ENCODE peak calls at places on chromosomes 13 and 19, in six cellular contexts. One of them, this sample, is unnamed. For H3K4me1, the result is how much of the 10 kb centered on the place peaks cover.

GRCh38 chr19:55369651-55370304 is 485 bp downstream of the IL11 start:
- DNase-seq in transverse colon: no peak
- DNase-seq in OCI-LY7: no peak
- DNase-seq in CD8-positive, alpha-beta memory T cell: peak
- DNase-seq in upper lobe of right lung: no peak
- DNase-seq in A549: peak
- DNase-seq in this sample: no peak

GRCh38 chr13:19685034-19685433 is 51.6 kb downstream of the MPHOSPH8 start:
- DNase-seq in transverse colon: peak
- DNase-seq in OCI-LY7: no peak
- DNase-seq in CD8-positive, alpha-beta memory T cell: no peak
- DNase-seq in upper lobe of right lung: no peak
- DNase-seq in A549: no peak
- DNase-seq in this sample: no peak

GRCh38 chr13:42836930-42837329 is 55.5 kb downstream of the FAM216B start:
- DNase-seq in transverse colon: peak
- DNase-seq in OCI-LY7: no peak
- DNase-seq in CD8-positive, alpha-beta memory T cell: no peak
- DNase-seq in upper lobe of right lung: no peak
- DNase-seq in A549: peak
- DNase-seq in this sample: no peak

GRCh38 chr13:103161476-103161875 is 95.3 kb upstream of the SLC10A2 start:
- DNase-seq in transverse colon: no peak
- DNase-seq in OCI-LY7: no peak
- DNase-seq in CD8-positive, alpha-beta memory T cell: no peak
- DNase-seq in upper lobe of right lung: no peak
- DNase-seq in A549: no peak
- DNase-seq in this sample: no peak

GRCh38 chr13:107553838-107554237 is 661.5 kb downstream of the LIG4 start:
- DNase-seq in transverse colon: no peak
- DNase-seq in OCI-LY7: no peak
- DNase-seq in CD8-positive, alpha-beta memory T cell: no peak
- DNase-seq in upper lobe of right lung: no peak
- DNase-seq in A549: no peak
- DNase-seq in this sample: no peak

GRCh38 chr13:46861959-46862358 is 34.9 kb downstream of the HTR2A start:
- DNase-seq in transverse colon: no peak
- DNase-seq in OCI-LY7: no peak
- DNase-seq in CD8-positive, alpha-beta memory T cell: no peak
- DNase-seq in upper lobe of right lung: no peak
- DNase-seq in A549: no peak
- DNase-seq in this sample: no peak

GRCh38 chr13:99821741-99822140 is 149.8 kb downstream of the ZIC5 start:
- DNase-seq in transverse colon: no peak
- DNase-seq in OCI-LY7: no peak
- DNase-seq in CD8-positive, alpha-beta memory T cell: no peak
- DNase-seq in upper lobe of right lung: no peak
- DNase-seq in A549: no peak
- DNase-seq in this sample: no peak

GRCh38 chr19:18440421-18440877 is 2.5 kb upstream of the ISYNA1 start:
- DNase-seq in transverse colon: no peak
- DNase-seq in OCI-LY7: peak
- DNase-seq in CD8-positive, alpha-beta memory T cell: no peak
- DNase-seq in upper lobe of right lung: no peak
- DNase-seq in A549: no peak
- DNase-seq in this sample: peak

GRCh38 chr13:95033890-95034289 is 267.4 kb downstream of the ABCC4 start:
- DNase-seq in transverse colon: no peak
- DNase-seq in OCI-LY7: no peak
- DNase-seq in CD8-positive, alpha-beta memory T cell: no peak
- DNase-seq in upper lobe of right lung: no peak
- DNase-seq in A549: no peak
- DNase-seq in this sample: no peak

GRCh38 chr19:52748336-52748950 is 13.6 kb upstream of the ZNF611 start:
- DNase-seq in transverse colon: no peak
- DNase-seq in OCI-LY7: peak
- DNase-seq in CD8-positive, alpha-beta memory T cell: peak
- DNase-seq in upper lobe of right lung: no peak
- DNase-seq in A549: no peak
- DNase-seq in this sample: no peak

GRCh38 chr19:17778621-17779280 is 16.2 kb upstream of the B3GNT3 start:
- DNase-seq in transverse colon: no peak
- DNase-seq in OCI-LY7: no peak
- DNase-seq in CD8-positive, alpha-beta memory T cell: no peak
- DNase-seq in upper lobe of right lung: peak
- DNase-seq in A549: no peak
- DNase-seq in this sample: no peak

GRCh38 chr19:13277104-13277809 is 127.0 kb downstream of the IER2 start:
- DNase-seq in transverse colon: peak
- DNase-seq in OCI-LY7: peak
- DNase-seq in CD8-positive, alpha-beta memory T cell: peak
- DNase-seq in upper lobe of right lung: no peak
- DNase-seq in A549: peak
- DNase-seq in this sample: peak

GRCh38 chr13:89695343-89696257 is 1651.9 kb upstream of the MIR17HG start:
- DNase-seq in transverse colon: peak
- DNase-seq in OCI-LY7: peak
- DNase-seq in CD8-positive, alpha-beta memory T cell: no peak
- DNase-seq in upper lobe of right lung: no peak
- DNase-seq in A549: peak
- DNase-seq in this sample: no peak

GRCh38 chr13:112234131-112234875 is 141.9 kb upstream of the SPACA7 start:
- DNase-seq in transverse colon: no peak
- DNase-seq in OCI-LY7: no peak
- DNase-seq in CD8-positive, alpha-beta memory T cell: no peak
- DNase-seq in upper lobe of right lung: peak
- DNase-seq in A549: no peak
- DNase-seq in this sample: no peak

GRCh38 chr13:70170689-70171088 is 62.4 kb upstream of the KLHL1 start:
- DNase-seq in transverse colon: no peak
- DNase-seq in OCI-LY7: no peak
- DNase-seq in CD8-positive, alpha-beta memory T cell: no peak
- DNase-seq in upper lobe of right lung: no peak
- DNase-seq in A549: no peak
- DNase-seq in this sample: no peak

GRCh38 chr13:71611292-71611691 is 255.7 kb downstream of the DACH1 start:
- DNase-seq in transverse colon: no peak
- DNase-seq in OCI-LY7: no peak
- DNase-seq in CD8-positive, alpha-beta memory T cell: no peak
- DNase-seq in upper lobe of right lung: no peak
- DNase-seq in A549: no peak
- DNase-seq in this sample: no peak

GRCh38 chr13:99356216-99357089 is 49.3 kb upstream of the GPR183 start:
- DNase-seq in transverse colon: peak
- DNase-seq in OCI-LY7: peak
- DNase-seq in CD8-positive, alpha-beta memory T cell: peak
- DNase-seq in upper lobe of right lung: no peak
- DNase-seq in A549: no peak
- DNase-seq in this sample: peak

GRCh38 chr19:45489216-45489855 is 7.5 kb downstream of the RTN2 start:
- DNase-seq in transverse colon: no peak
- DNase-seq in OCI-LY7: no peak
- DNase-seq in CD8-positive, alpha-beta memory T cell: no peak
- DNase-seq in upper lobe of right lung: peak
- DNase-seq in A549: no peak
- DNase-seq in this sample: no peak

GRCh38 chr13:108597943-108598342 is 31.5 kb upstream of the MYO16 start:
- DNase-seq in transverse colon: no peak
- DNase-seq in OCI-LY7: no peak
- DNase-seq in CD8-positive, alpha-beta memory T cell: no peak
- DNase-seq in upper lobe of right lung: no peak
- DNase-seq in A549: no peak
- DNase-seq in this sample: no peak

GRCh38 chr13:51125495-51126226 is 14.6 kb upstream of the C13orf42 start:
- DNase-seq in transverse colon: peak
- DNase-seq in OCI-LY7: peak
- DNase-seq in CD8-positive, alpha-beta memory T cell: peak
- DNase-seq in upper lobe of right lung: peak
- DNase-seq in A549: peak
- DNase-seq in this sample: peak

GRCh38 chr13:30266751-30267150 is 40.6 kb downstream of the KATNAL1 start:
- DNase-seq in transverse colon: no peak
- DNase-seq in OCI-LY7: no peak
- DNase-seq in CD8-positive, alpha-beta memory T cell: no peak
- DNase-seq in upper lobe of right lung: no peak
- DNase-seq in A549: no peak
- DNase-seq in this sample: no peak

GRCh38 chr19:57552432-57552831 is 7.2 kb downstream of the ZNF550 start:
- DNase-seq in transverse colon: no peak
- DNase-seq in OCI-LY7: no peak
- DNase-seq in CD8-positive, alpha-beta memory T cell: no peak
- DNase-seq in upper lobe of right lung: no peak
- DNase-seq in A549: no peak
- DNase-seq in this sample: no peak

GRCh38 chr19:48858984-48859710 is 9.3 kb downstream of the PLEKHA4 start:
- DNase-seq in transverse colon: peak
- DNase-seq in OCI-LY7: peak
- DNase-seq in CD8-positive, alpha-beta memory T cell: peak
- DNase-seq in upper lobe of right lung: peak
- DNase-seq in A549: no peak
- DNase-seq in this sample: peak

GRCh38 chr13:25267715-25268114 is 19.6 kb downstream of the MTMR6 start:
- DNase-seq in transverse colon: no peak
- DNase-seq in OCI-LY7: peak
- DNase-seq in CD8-positive, alpha-beta memory T cell: peak
- DNase-seq in upper lobe of right lung: no peak
- DNase-seq in A549: no peak
- DNase-seq in this sample: no peak

GRCh38 chr13:106159295-106160195 is 375.9 kb downstream of the EFNB2 start:
- DNase-seq in transverse colon: no peak
- DNase-seq in OCI-LY7: no peak
- DNase-seq in CD8-positive, alpha-beta memory T cell: no peak
- DNase-seq in upper lobe of right lung: no peak
- DNase-seq in A549: no peak
- DNase-seq in this sample: no peak

GRCh38 chr19:27744926-27745844 is 1467.8 kb downstream of the UQCRFS1 start:
- DNase-seq in transverse colon: no peak
- DNase-seq in OCI-LY7: no peak
- DNase-seq in CD8-positive, alpha-beta memory T cell: no peak
- DNase-seq in upper lobe of right lung: no peak
- DNase-seq in A549: no peak
- DNase-seq in this sample: no peak

GRCh38 chr13:50650936-50651638 is 192.4 kb downstream of the DLEU7 start:
- DNase-seq in transverse colon: no peak
- DNase-seq in OCI-LY7: peak
- DNase-seq in CD8-positive, alpha-beta memory T cell: no peak
- DNase-seq in upper lobe of right lung: no peak
- DNase-seq in A549: no peak
- DNase-seq in this sample: peak

GRCh38 chr19:38666662-38667448 is 19.4 kb downstream of the ACTN4 start:
- DNase-seq in transverse colon: peak
- DNase-seq in OCI-LY7: peak
- DNase-seq in CD8-positive, alpha-beta memory T cell: no peak
- DNase-seq in upper lobe of right lung: no peak
- DNase-seq in A549: no peak
- DNase-seq in this sample: no peak

DNA sequence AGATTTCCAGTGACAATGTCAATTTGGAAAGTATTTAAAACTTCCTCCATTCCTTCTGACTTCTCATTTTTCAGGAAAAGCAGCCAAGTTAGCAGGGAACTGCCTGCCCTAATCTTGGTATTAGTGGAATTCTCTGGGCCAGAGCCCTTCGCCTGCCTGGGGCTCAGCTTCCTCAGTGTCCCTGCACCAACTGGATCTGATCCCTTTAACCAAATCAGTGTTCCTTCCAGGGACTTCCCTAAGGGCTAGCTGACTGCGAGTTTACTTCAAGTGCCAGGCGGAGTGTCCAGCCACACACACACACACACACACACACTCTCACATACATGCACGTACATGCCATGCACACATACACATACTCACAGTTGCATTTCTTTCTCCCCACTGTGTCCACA is 20.0 kb downstream of the RAB20 start:
- DNase-seq in transverse colon: no peak
- DNase-seq in OCI-LY7: no peak
- DNase-seq in CD8-positive, alpha-beta memory T cell: no peak
- DNase-seq in upper lobe of right lung: no peak
- DNase-seq in A549: no peak
- DNase-seq in this sample: no peak
- H3K4me1 ChIP-seq in transverse colon: under half
- H3K4me1 ChIP-seq in OCI-LY7: under half
- H3K4me1 ChIP-seq in CD8-positive, alpha-beta memory T cell: under half
- H3K4me1 ChIP-seq in upper lobe of right lung: under half
- H3K4me1 ChIP-seq in A549: under half
- H3K4me1 ChIP-seq in this sample: under half

GRCh38 chr13:87003265-87003664 is 667.9 kb upstream of the SLITRK5 start:
- DNase-seq in transverse colon: no peak
- DNase-seq in OCI-LY7: no peak
- DNase-seq in CD8-positive, alpha-beta memory T cell: no peak
- DNase-seq in upper lobe of right lung: no peak
- DNase-seq in A549: no peak
- DNase-seq in this sample: no peak
- H3K4me1 ChIP-seq in transverse colon: under half
- H3K4me1 ChIP-seq in OCI-LY7: under half
- H3K4me1 ChIP-seq in CD8-positive, alpha-beta memory T cell: under half
- H3K4me1 ChIP-seq in upper lobe of right lung: under half
- H3K4me1 ChIP-seq in A549: under half
- H3K4me1 ChIP-seq in this sample: under half

GRCh38 chr13:79913141-79913827 is 427.6 kb downstream of the SPRY2 start:
- DNase-seq in transverse colon: no peak
- DNase-seq in OCI-LY7: no peak
- DNase-seq in CD8-positive, alpha-beta memory T cell: no peak
- DNase-seq in upper lobe of right lung: no peak
- DNase-seq in A549: no peak
- DNase-seq in this sample: no peak

GRCh38 chr13:79910869-79911540 is 429.9 kb downstream of the SPRY2 start:
- DNase-seq in transverse colon: no peak
- DNase-seq in OCI-LY7: no peak
- DNase-seq in CD8-positive, alpha-beta memory T cell: no peak
- DNase-seq in upper lobe of right lung: no peak
- DNase-seq in A549: no peak
- DNase-seq in this sample: no peak

GRCh38 chr13:79915386-79915785 is 425.5 kb downstream of the SPRY2 start:
- DNase-seq in transverse colon: no peak
- DNase-seq in OCI-LY7: no peak
- DNase-seq in CD8-positive, alpha-beta memory T cell: no peak
- DNase-seq in upper lobe of right lung: no peak
- DNase-seq in A549: no peak
- DNase-seq in this sample: no peak

GRCh38 chr13:79909664-79910063 is 428.7 kb downstream of the NDFIP2 start:
- DNase-seq in transverse colon: no peak
- DNase-seq in OCI-LY7: no peak
- DNase-seq in CD8-positive, alpha-beta memory T cell: no peak
- DNase-seq in upper lobe of right lung: no peak
- DNase-seq in A549: no peak
- DNase-seq in this sample: no peak

GRCh38 chr13:79912403-79912802 is 428.5 kb downstream of the SPRY2 start:
- DNase-seq in transverse colon: no peak
- DNase-seq in OCI-LY7: no peak
- DNase-seq in CD8-positive, alpha-beta memory T cell: no peak
- DNase-seq in upper lobe of right lung: no peak
- DNase-seq in A549: no peak
- DNase-seq in this sample: no peak
- H3K4me1 ChIP-seq in transverse colon: under half
- H3K4me1 ChIP-seq in OCI-LY7: under half
- H3K4me1 ChIP-seq in CD8-positive, alpha-beta memory T cell: under half
- H3K4me1 ChIP-seq in upper lobe of right lung: under half
- H3K4me1 ChIP-seq in A549: under half
- H3K4me1 ChIP-seq in this sample: under half

GRCh38 chr19:41323430-41324125 is 13.6 kb downstream of the CCDC97 start:
- DNase-seq in transverse colon: peak
- DNase-seq in OCI-LY7: no peak
- DNase-seq in CD8-positive, alpha-beta memory T cell: no peak
- DNase-seq in upper lobe of right lung: no peak
- DNase-seq in A549: peak
- DNase-seq in this sample: no peak
- H3K4me1 ChIP-seq in transverse colon: under half
- H3K4me1 ChIP-seq in OCI-LY7: under half
- H3K4me1 ChIP-seq in CD8-positive, alpha-beta memory T cell: under half
- H3K4me1 ChIP-seq in upper lobe of right lung: half or more
- H3K4me1 ChIP-seq in A549: half or more
- H3K4me1 ChIP-seq in this sample: under half

This sample was measured in DND-41.